ENCODE peak calls at places on chromosomes 16 and 17, in nine cellular contexts. X is lower lobe of right lung, W is cardiac fibroblast, B is astrocyte of the cerebellum, M is breast epithelium, E is endothelial cell of umbilical vein, F is NB4, O is prostate gland, Q is colonic mucosa. C is an unnamed sample.

GRCh38 chr16:1656808-1657617 is 21.1 kb upstream of the JPT2 start:
- DNase-seq in M (no peak), F (no peak), E (no peak), O (no peak), Q (no peak), X (no peak), W (no peak), B (no peak), C (no peak)

GRCh38 chr16:54397838-54398237 is 111.3 kb upstream of the IRX3 start:
- DNase-seq in W (no peak), M (no peak), X (no peak), E (no peak), F (peak; percentile 34), Q (no peak), B (no peak), O (no peak), C (no peak)

GRCh38 chr16:6684076-6684673 is 648.5 kb upstream of the RBFOX1 start:
- DNase-seq in Q (peak; percentile 18), F (peak; percentile 38), E (no peak), O (peak; percentile 10), B (no peak), M (no peak), W (no peak), X (no peak), C (no peak)

GRCh38 chr17:38994026-38994425 is 26.8 kb upstream of the FBXO47 start:
- DNase-seq in F (no peak), B (no peak), W (no peak), X (no peak), E (peak; percentile 57), O (no peak), M (no peak), Q (no peak), C (no peak)

GRCh38 chr17:32127156-32127897 is 15.0 kb upstream of the RHOT1 start:
- DNase-seq in O (peak; percentile 84), W (peak; percentile 77), Q (peak; percentile 89), E (peak; percentile 55), F (peak; percentile 87), B (peak; percentile 22), M (peak; percentile 71), X (peak; percentile 93), C (peak; percentile 76)

GRCh38 chr17:35315971-35316370 is 57.5 kb downstream of the SLFN11 start:
- DNase-seq in Q (no peak), F (no peak), E (no peak), X (no peak), M (no peak), W (no peak), B (no peak), O (no peak), C (no peak)

GRCh38 chr16:88782454-88783390 is 2.3 kb downstream of the PIEZO1 start:
- DNase-seq in O (no peak), M (no peak), F (peak; percentile 68), Q (no peak), B (no peak), W (peak; percentile 40), X (peak; percentile 45), E (peak; percentile 47), C (peak; percentile 70)

GRCh38 chr17:57900991-57901743 is 51.3 kb upstream of the MRPS23 start:
- DNase-seq in X (peak; percentile 47), F (no peak), Q (peak; percentile 84), M (peak; percentile 55), W (no peak), B (no peak), O (peak; percentile 95), E (no peak), C (no peak)

GRCh38 chr17:75834279-75834920 is 9.8 kb downstream of the UNC13D start:
- DNase-seq in B (no peak), M (no peak), X (no peak), F (no peak), O (no peak), E (no peak), Q (no peak), W (no peak), C (no peak)

GRCh38 chr17:7211512-7212277 is 7.9 kb downstream of the DLG4 start:
- DNase-seq in Q (no peak), W (no peak), B (no peak), E (no peak), O (no peak), X (no peak), F (no peak), M (no peak), C (no peak)

GRCh38 chr17:79838541-79839274 is 532 bp downstream of the CBX4 start:
- DNase-seq in W (peak; percentile 67), E (peak; percentile 62), B (no peak), Q (peak; percentile 57), F (peak; percentile 67), M (no peak), X (peak; percentile 70), O (peak; percentile 54), C (peak; percentile 70)

GRCh38 chr17:1177099-1177996 is 2.4 kb downstream of the ABR start:
- DNase-seq in F (no peak), X (no peak), W (peak; percentile 70), E (no peak), B (peak; percentile 39), M (no peak), Q (no peak), O (no peak), C (peak; percentile 76)

GRCh38 chr16:17773698-17774101 is 302.9 kb upstream of the XYLT1 start:
- DNase-seq in W (no peak), B (peak; percentile 83), X (no peak), O (peak; percentile 61), E (no peak), M (no peak), F (no peak), Q (no peak), C (peak; percentile 11)

GRCh38 chr16:72443809-72444208 is 271.9 kb upstream of the PMFBP1 start:
- DNase-seq in X (no peak), M (no peak), B (no peak), E (no peak), O (no peak), W (no peak), Q (no peak), F (no peak), C (no peak)

GRCh38 chr17:47205419-47205963 is 3.7 kb upstream of the MYL4 start:
- DNase-seq in M (peak; percentile 92), B (peak; percentile 69), W (peak; percentile 71), Q (peak; percentile 50), E (no peak), O (peak; percentile 57), X (peak; percentile 82), F (no peak), C (peak; percentile 56)
- H3K4me3 ChIP-seq in M (peak overlapping the region; percentile 34), B (no peak overlapping the region), W (no peak overlapping the region), Q (no peak overlapping the region), E (no peak overlapping the region), O (no peak overlapping the region), X (peak overlapping the region; percentile 10), F (no peak overlapping the region), C (no peak overlapping the region)

GRCh38 chr16:2816751-2817495 is at the start of gene PRSS21:
- DNase-seq in W (no peak), O (no peak), X (peak; percentile 44), Q (no peak), B (no peak), M (no peak), F (peak; percentile 76), E (no peak), C (no peak)
- TF ChIP-seq CTCF in W (no peak), O (no peak), X (peak; percentile 13), Q (no peak), B (no peak), M (no peak), F (peak; percentile 35), E (no peak), C (no peak)

GRCh38 chr16:78325532-78325931 is 226.1 kb downstream of the WWOX start:
- DNase-seq in M (no peak), Q (no peak), E (peak; percentile 0), O (no peak), W (no peak), X (no peak), B (no peak), F (no peak), C (no peak)
- H3K4me3 ChIP-seq in M (no peak overlapping the region), Q (no peak overlapping the region), E (no peak overlapping the region), O (no peak overlapping the region), W (no peak overlapping the region), X (no peak overlapping the region), B (no peak overlapping the region), F (no peak overlapping the region), C (no peak overlapping the region)

DNA sequence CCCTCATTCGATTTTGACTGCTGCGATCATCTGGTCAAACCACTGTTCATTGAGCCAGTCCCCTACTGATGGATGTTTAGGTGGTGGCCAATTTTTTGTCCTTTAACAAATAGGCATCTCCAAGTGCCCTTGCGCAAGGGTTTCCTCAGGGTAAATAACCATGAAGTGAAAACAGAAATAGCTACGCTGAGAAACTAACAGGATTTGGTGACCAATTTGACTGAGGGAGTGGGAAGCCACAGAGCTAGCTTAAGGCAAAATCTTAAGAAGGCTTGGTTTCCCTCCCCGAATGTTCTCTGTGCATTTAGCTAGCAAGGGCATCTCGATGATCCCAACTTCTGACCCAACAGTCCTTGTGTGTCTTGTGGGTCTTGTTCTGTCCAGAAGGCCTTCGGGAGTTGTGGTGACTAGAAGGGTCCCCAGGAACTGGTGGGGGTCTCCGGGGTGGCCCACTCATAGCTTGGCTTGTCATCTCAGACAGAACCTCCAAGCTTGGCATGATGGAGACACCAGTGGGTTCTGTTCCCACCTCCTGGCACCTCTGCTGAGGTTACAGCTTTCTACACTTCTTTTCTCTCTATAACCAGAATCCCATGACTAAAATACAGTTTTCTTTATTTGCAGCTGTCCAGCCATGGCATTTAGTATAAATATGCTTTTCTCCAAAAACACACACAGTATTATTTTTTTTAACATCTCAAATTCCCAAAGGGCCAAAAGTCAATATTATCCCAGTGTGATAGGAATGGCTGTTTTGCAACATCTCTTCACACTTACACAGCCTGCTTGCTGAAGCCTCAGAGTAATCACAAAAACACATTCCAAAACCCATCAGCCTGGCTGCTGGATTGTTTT is 117.0 kb downstream of the SOCS1 start:
- DNase-seq in Q (no peak), M (no peak), W (peak; percentile 74), B (no peak), F (peak; percentile 37), O (no peak), X (no peak), E (no peak), C (peak; percentile 76)
- TF ChIP-seq CTCF in Q (no peak), M (no peak), W (no peak), B (no peak), F (no peak), O (no peak), X (no peak), E (no peak), C (no peak)

C was measured in fibroblast of the aortic adventitia.